ENCODE peak calls at places on chromosome 10, in four cellular contexts. One of them, this sample, is unnamed.

GRCh38 chr10:126569513-126570447 is 100.7 kb downstream of the C10orf90 start:
- DNase-seq in skeletal muscle cell: peak
- DNase-seq in PC-9: no peak
- DNase-seq in fibroblast of the aortic adventitia: peak
- DNase-seq in this sample: no peak

GRCh38 chr10:11525503-11525902 is 85.9 kb downstream of the USP6NL start:
- DNase-seq in skeletal muscle cell: no peak
- DNase-seq in PC-9: no peak
- DNase-seq in fibroblast of the aortic adventitia: peak
- DNase-seq in this sample: no peak

GRCh38 chr10:6647811-6648526 is 67.9 kb upstream of the PRKCQ start:
- DNase-seq in skeletal muscle cell: no peak
- DNase-seq in PC-9: peak
- DNase-seq in fibroblast of the aortic adventitia: no peak
- DNase-seq in this sample: no peak

GRCh38 chr10:35211390-35211789 is 84.7 kb downstream of the CREM start:
- DNase-seq in skeletal muscle cell: no peak
- DNase-seq in PC-9: no peak
- DNase-seq in fibroblast of the aortic adventitia: no peak
- DNase-seq in this sample: no peak

GRCh38 chr10:18607503-18607902 is 43.9 kb downstream of the NSUN6 start:
- DNase-seq in skeletal muscle cell: peak
- DNase-seq in PC-9: peak
- DNase-seq in fibroblast of the aortic adventitia: peak
- DNase-seq in this sample: no peak

GRCh38 chr10:133467286-133467911 is 13.7 kb downstream of the SCART1 start:
- DNase-seq in skeletal muscle cell: no peak
- DNase-seq in PC-9: no peak
- DNase-seq in fibroblast of the aortic adventitia: no peak
- DNase-seq in this sample: no peak

GRCh38 chr10:25725917-25726716 is 207.9 kb upstream of the MYO3A start:
- DNase-seq in skeletal muscle cell: peak
- DNase-seq in PC-9: peak
- DNase-seq in fibroblast of the aortic adventitia: peak
- DNase-seq in this sample: peak

GRCh38 chr10:124226271-124226911 is 133.0 kb upstream of the CHST15 start:
- DNase-seq in skeletal muscle cell: no peak
- DNase-seq in PC-9: no peak
- DNase-seq in fibroblast of the aortic adventitia: no peak
- DNase-seq in this sample: no peak

GRCh38 chr10:86711957-86712708 is 43.8 kb downstream of the LDB3 start:
- DNase-seq in skeletal muscle cell: no peak
- DNase-seq in PC-9: peak
- DNase-seq in fibroblast of the aortic adventitia: peak
- DNase-seq in this sample: no peak

GRCh38 chr10:71531485-71532446 is 135.0 kb downstream of the CDH23 start:
- DNase-seq in skeletal muscle cell: no peak
- DNase-seq in PC-9: no peak
- DNase-seq in fibroblast of the aortic adventitia: no peak
- DNase-seq in this sample: no peak

GRCh38 chr10:51685768-51686167 is 13.6 kb downstream of the CSTF2T start:
- DNase-seq in skeletal muscle cell: no peak
- DNase-seq in PC-9: peak
- DNase-seq in fibroblast of the aortic adventitia: no peak
- DNase-seq in this sample: no peak

GRCh38 chr10:86944907-86945306 is 12.5 kb downstream of the MMRN2 start:
- DNase-seq in skeletal muscle cell: no peak
- DNase-seq in PC-9: no peak
- DNase-seq in fibroblast of the aortic adventitia: no peak
- DNase-seq in this sample: no peak

GRCh38 chr10:124500767-124501166 is 39.1 kb downstream of the LHPP start:
- DNase-seq in skeletal muscle cell: no peak
- DNase-seq in PC-9: no peak
- DNase-seq in fibroblast of the aortic adventitia: no peak
- DNase-seq in this sample: no peak

DNA sequence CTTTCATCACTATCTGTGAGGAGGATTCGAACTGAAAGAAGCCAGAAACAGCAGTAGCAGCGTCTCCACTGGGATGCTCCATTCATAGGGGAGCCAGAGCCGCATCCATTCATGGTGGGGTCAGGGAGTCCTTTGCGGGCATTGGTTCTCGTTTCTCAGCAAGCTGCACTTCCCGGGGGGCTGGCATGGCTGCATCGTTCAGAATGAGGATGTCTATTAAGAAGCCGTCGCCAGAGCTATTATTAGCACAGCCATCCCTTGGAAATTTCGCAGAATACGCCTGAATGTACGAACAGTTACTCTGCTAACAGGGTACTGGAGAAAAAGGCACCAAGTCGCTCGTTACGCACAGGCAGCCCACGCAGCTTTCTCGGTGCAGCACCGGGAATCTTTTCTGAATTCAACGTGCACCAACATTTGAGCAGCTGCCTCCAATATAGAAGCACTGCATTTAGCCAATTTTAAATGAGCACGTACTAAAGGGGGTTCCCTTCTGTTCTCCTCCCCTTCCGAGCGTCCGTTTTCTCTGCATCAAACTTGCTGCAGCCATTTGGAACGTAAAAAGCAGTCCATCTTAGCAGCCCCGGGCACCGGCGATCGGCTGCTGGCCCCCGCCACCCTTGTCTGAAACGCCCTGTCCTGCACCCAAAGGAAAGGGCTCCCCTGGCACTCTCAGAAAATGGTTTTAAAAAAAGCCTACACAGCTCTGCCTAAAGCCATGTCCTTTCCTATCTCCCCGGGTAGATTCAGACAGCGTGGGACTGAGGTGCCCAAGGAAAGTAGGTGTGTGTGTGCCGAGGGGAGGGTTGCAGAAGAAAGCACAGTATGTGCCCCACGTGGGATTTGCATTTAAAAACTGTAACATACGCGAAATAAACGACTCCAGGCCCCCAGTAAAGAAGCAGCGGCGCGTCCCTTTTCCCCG is 304.1 kb downstream of the PRPF18 start:
- DNase-seq in skeletal muscle cell: peak
- DNase-seq in PC-9: no peak
- DNase-seq in fibroblast of the aortic adventitia: peak
- DNase-seq in this sample: no peak
- H3K4me3 ChIP-seq in skeletal muscle cell: peak
- H3K4me3 ChIP-seq in PC-9: no peak
- H3K4me3 ChIP-seq in fibroblast of the aortic adventitia: peak
- H3K4me3 ChIP-seq in this sample: no peak

DNA sequence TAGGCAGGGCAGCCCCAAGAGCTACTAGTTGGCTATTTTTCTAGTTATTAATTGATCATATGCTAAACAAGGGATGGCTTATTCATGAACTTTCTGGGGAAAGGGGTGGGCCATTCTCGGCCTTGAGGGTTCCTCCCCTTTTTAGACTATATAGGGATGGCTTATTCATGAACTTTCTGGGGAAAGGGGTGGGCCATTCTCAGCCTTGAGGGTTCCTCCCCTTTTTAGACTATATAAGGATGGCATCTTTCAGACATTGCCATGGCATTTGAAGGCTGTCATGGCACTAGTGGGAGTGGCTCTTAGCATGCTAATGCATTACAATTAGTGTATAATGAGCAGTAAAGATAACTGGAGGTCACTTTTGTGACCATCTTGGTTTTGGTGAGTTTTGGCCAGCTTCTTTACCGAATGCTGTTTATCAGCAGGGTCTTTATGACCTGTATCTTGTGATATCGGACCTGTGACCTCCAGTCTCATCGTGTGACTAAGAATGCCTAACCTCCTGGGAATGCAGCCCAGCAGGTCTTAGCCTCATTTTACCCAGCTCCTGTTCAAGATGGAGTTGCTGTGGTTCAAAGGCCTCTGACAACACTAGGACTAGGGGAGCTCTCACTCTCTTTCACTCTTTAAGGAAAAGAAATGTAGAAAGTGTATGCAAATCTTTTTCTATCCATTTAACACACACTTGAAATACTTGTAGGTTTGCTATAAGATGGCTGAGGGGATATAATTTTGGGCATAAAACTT is 7.8 kb downstream of the FHIP2A start:
- DNase-seq in skeletal muscle cell: no peak
- DNase-seq in PC-9: no peak
- DNase-seq in fibroblast of the aortic adventitia: no peak
- DNase-seq in this sample: no peak
- H3K4me3 ChIP-seq in skeletal muscle cell: no peak
- H3K4me3 ChIP-seq in PC-9: no peak
- H3K4me3 ChIP-seq in fibroblast of the aortic adventitia: no peak
- H3K4me3 ChIP-seq in this sample: no peak

GRCh38 chr10:50577681-50578350 is 45.9 kb downstream of the SGMS1 start:
- DNase-seq in skeletal muscle cell: no peak
- DNase-seq in PC-9: peak
- DNase-seq in fibroblast of the aortic adventitia: peak
- DNase-seq in this sample: peak

GRCh38 chr10:50582061-50582460 is 41.7 kb downstream of the SGMS1 start:
- DNase-seq in skeletal muscle cell: no peak
- DNase-seq in PC-9: no peak
- DNase-seq in fibroblast of the aortic adventitia: no peak
- DNase-seq in this sample: no peak

GRCh38 chr10:50578949-50579348 is 44.8 kb downstream of the SGMS1 start:
- DNase-seq in skeletal muscle cell: no peak
- DNase-seq in PC-9: no peak
- DNase-seq in fibroblast of the aortic adventitia: no peak
- DNase-seq in this sample: no peak

GRCh38 chr10:50579491-50580259 is 44.1 kb downstream of the SGMS1 start:
- DNase-seq in skeletal muscle cell: no peak
- DNase-seq in PC-9: no peak
- DNase-seq in fibroblast of the aortic adventitia: no peak
- DNase-seq in this sample: peak

DNA sequence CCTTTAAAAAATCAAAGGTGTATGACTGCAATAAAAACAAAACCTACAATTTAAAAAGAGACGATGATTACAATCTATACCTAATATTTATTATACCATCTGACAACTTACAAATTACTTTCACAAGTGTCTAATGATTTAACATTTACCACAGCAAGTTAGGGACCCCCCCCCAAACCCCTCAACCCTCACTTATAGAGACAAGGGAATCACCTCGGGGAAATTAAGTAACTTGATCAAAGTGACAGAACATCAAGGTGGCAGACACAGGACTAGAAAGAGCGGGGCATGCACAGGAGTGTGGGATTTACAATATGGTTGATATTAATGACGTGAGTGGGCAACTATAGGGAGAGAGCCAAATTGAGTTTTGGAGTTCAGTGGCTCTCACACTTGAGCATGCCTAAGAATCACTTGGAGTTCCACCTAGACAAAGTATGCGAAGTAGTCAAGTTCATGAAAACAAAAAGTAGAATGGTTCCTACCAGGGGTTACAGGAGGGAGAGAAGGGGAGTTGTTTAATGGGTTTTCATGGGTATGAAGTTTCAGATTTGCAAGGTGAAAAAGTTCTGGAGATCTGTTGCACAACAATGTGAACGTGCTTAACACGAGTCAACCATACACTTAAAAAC is 43.4 kb downstream of the SGMS1 start:
- DNase-seq in skeletal muscle cell: no peak
- DNase-seq in PC-9: no peak
- DNase-seq in fibroblast of the aortic adventitia: no peak
- DNase-seq in this sample: no peak
- H3K4me3 ChIP-seq in skeletal muscle cell: no peak
- H3K4me3 ChIP-seq in PC-9: peak
- H3K4me3 ChIP-seq in fibroblast of the aortic adventitia: no peak
- H3K4me3 ChIP-seq in this sample: peak

GRCh38 chr10:89494615-89495014 is 40.8 kb downstream of the SLC16A12 start:
- DNase-seq in skeletal muscle cell: no peak
- DNase-seq in PC-9: no peak
- DNase-seq in fibroblast of the aortic adventitia: no peak
- DNase-seq in this sample: no peak
- H3K4me3 ChIP-seq in skeletal muscle cell: no peak
- H3K4me3 ChIP-seq in PC-9: no peak
- H3K4me3 ChIP-seq in fibroblast of the aortic adventitia: no peak
- H3K4me3 ChIP-seq in this sample: no peak

GRCh38 chr10:110562348-110562747 is 5.1 kb upstream of the SMC3 start:
- DNase-seq in skeletal muscle cell: no peak
- DNase-seq in PC-9: no peak
- DNase-seq in fibroblast of the aortic adventitia: no peak
- DNase-seq in this sample: no peak

GRCh38 chr10:110558034-110558433 is 9.5 kb upstream of the SMC3 start:
- DNase-seq in skeletal muscle cell: no peak
- DNase-seq in PC-9: no peak
- DNase-seq in fibroblast of the aortic adventitia: no peak
- DNase-seq in this sample: no peak

GRCh38 chr10:110563132-110563531 is 4.4 kb upstream of the SMC3 start:
- DNase-seq in skeletal muscle cell: no peak
- DNase-seq in PC-9: no peak
- DNase-seq in fibroblast of the aortic adventitia: no peak
- DNase-seq in this sample: no peak

GRCh38 chr10:110560012-110560411 is 7.5 kb upstream of the SMC3 start:
- DNase-seq in skeletal muscle cell: no peak
- DNase-seq in PC-9: no peak
- DNase-seq in fibroblast of the aortic adventitia: no peak
- DNase-seq in this sample: no peak

GRCh38 chr10:110561292-110561691 is 6.2 kb upstream of the SMC3 start:
- DNase-seq in skeletal muscle cell: no peak
- DNase-seq in PC-9: no peak
- DNase-seq in fibroblast of the aortic adventitia: no peak
- DNase-seq in this sample: no peak
- H3K4me3 ChIP-seq in skeletal muscle cell: no peak
- H3K4me3 ChIP-seq in PC-9: no peak
- H3K4me3 ChIP-seq in fibroblast of the aortic adventitia: no peak
- H3K4me3 ChIP-seq in this sample: no peak

GRCh38 chr10:17024461-17024860 is 105.2 kb downstream of the CUBN start:
- DNase-seq in skeletal muscle cell: no peak
- DNase-seq in PC-9: no peak
- DNase-seq in fibroblast of the aortic adventitia: no peak
- DNase-seq in this sample: no peak
- H3K4me3 ChIP-seq in skeletal muscle cell: no peak
- H3K4me3 ChIP-seq in PC-9: no peak
- H3K4me3 ChIP-seq in fibroblast of the aortic adventitia: no peak
- H3K4me3 ChIP-seq in this sample: no peak

DNA sequence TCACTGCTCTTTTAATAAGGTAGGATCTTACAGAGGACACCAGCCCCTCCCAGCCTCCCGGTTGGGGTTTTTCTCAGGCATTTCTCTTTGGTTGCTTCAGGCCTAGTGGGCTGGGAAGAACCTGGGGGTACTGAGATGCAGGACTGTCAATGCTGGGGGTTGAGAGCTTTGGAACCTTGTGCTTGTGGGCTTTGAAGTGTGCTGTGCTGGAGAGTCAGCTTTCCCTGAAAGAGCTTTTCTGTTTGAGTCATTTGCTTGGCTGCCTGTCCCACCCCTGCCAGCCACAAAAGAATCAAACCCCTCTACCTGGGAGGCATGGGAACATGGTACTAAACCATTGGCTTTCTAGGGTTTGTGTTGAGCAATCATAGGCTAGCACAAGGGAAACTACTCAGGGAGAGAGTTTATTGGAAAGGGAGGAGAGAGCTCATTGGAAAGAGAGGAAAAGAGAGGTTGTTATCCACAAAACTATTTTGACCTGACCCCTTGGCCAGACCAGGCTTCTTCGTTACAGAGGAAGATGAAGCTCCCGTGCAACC is 1.4 kb downstream of the SCD start:
- DNase-seq in skeletal muscle cell: no peak
- DNase-seq in PC-9: no peak
- DNase-seq in fibroblast of the aortic adventitia: no peak
- DNase-seq in this sample: no peak
- H3K4me3 ChIP-seq in skeletal muscle cell: peak
- H3K4me3 ChIP-seq in PC-9: peak
- H3K4me3 ChIP-seq in fibroblast of the aortic adventitia: peak
- H3K4me3 ChIP-seq in this sample: peak